ENCODE peak calls at places on chromosomes 2 and 18, in nine cellular contexts. X is activated effector memory CD4-positive, alpha-beta T cell treated with anti-CD3 and anti-CD28 coated beads, Interleukin-2, amount 50 U/mL, for 16 hours; Y is dorsolateral prefrontal cortex; E is T-helper 9 cell; S is T-helper 22 cell; A is NCI-H2171; N is NCI-H226; J is Calu3; B is K562. P is an unnamed sample.

GRCh38 chr18:741931-742512 is 29.6 kb upstream of the ENOSF1 start:
- DNase-seq in J (no peak), X (no peak), E (no peak), N (no peak), B (peak; percentile 64), A (peak; percentile 2), Y (no peak), S (no peak), P (peak; percentile 77)

GRCh38 chr2:71699428-71699827 is 246.1 kb downstream of the DYSF start:
- DNase-seq in X (peak; percentile 50), S (no peak), B (no peak), A (no peak), E (no peak), N (no peak), J (no peak), Y (no peak), P (no peak)

GRCh38 chr18:50662775-50663383 is 103.0 kb downstream of the MAPK4 start:
- DNase-seq in Y (peak; percentile 67), N (no peak), X (no peak), A (no peak), J (no peak), B (no peak), S (no peak), E (no peak), P (no peak)

GRCh38 chr2:1977655-1978054 is 233.3 kb upstream of the PXDN start:
- DNase-seq in A (no peak), Y (no peak), S (no peak), E (no peak), J (no peak), X (no peak), N (no peak), B (no peak), P (no peak)

GRCh38 chr2:62472321-62472720 is 33.7 kb downstream of the TMEM17 start:
- DNase-seq in Y (no peak), J (no peak), S (no peak), E (no peak), N (no peak), B (no peak), A (no peak), X (no peak), P (no peak)

GRCh38 chr2:215363461-215364156 is 51.8 kb downstream of the ATIC start:
- DNase-seq in B (no peak), N (no peak), X (no peak), S (no peak), J (no peak), A (no peak), Y (no peak), E (no peak), P (peak; percentile 36)

GRCh38 chr2:56240210-56240609 is 56.4 kb downstream of the CCDC85A start:
- DNase-seq in E (no peak), J (no peak), A (no peak), Y (no peak), S (no peak), X (no peak), B (no peak), N (no peak), P (no peak)

GRCh38 chr18:35993013-35993412 is 20.5 kb downstream of the RMP24 start:
- DNase-seq in B (no peak), E (no peak), X (no peak), N (no peak), S (no peak), J (no peak), A (no peak), Y (no peak), P (no peak)

GRCh38 chr2:176324862-176325261 is 55.6 kb downstream of the MTX2 start:
- DNase-seq in E (no peak), A (no peak), B (no peak), Y (no peak), X (no peak), J (no peak), S (no peak), N (no peak), P (no peak)

GRCh38 chr18:32803571-32803970 is 30.7 kb upstream of the KLHL14 start:
- DNase-seq in N (no peak), S (no peak), Y (no peak), A (peak; percentile 75), B (no peak), J (no peak), X (no peak), E (no peak), P (no peak)

GRCh38 chr2:14975401-14975800 is 342.9 kb downstream of the LRATD1 start:
- DNase-seq in N (no peak), E (no peak), A (no peak), S (no peak), X (no peak), J (no peak), B (no peak), Y (no peak), P (no peak)

GRCh38 chr2:218892693-218893348 is 12.2 kb downstream of the WNT10A start:
- DNase-seq in E (peak; percentile 81), N (peak; percentile 16), X (peak; percentile 94), Y (peak; percentile 72), B (peak; percentile 59), S (peak; percentile 84), J (peak; percentile 86), A (peak; percentile 76), P (peak; percentile 42)

GRCh38 chr2:74502720-74503505 is 3.5 kb upstream of the LBX2 start:
- DNase-seq in J (peak; percentile 80), A (no peak), Y (no peak), B (peak; percentile 77), E (no peak), S (no peak), N (peak; percentile 87), X (peak; percentile 82), P (peak; percentile 89)

GRCh38 chr18:56121669-56122068 is 516.7 kb downstream of the TXNL1 start:
- DNase-seq in B (no peak), N (no peak), S (no peak), Y (no peak), X (no peak), E (no peak), A (no peak), J (no peak), P (no peak)

GRCh38 chr18:14746897-14747296 is 1.1 kb upstream of the ANKRD30B start:
- DNase-seq in A (no peak), E (no peak), Y (no peak), X (no peak), J (no peak), N (no peak), S (no peak), B (no peak), P (no peak)

GRCh38 chr18:49625021-49625691 is 63.3 kb downstream of the LIPG start:
- DNase-seq in A (no peak), J (no peak), E (no peak), X (no peak), S (no peak), Y (no peak), B (no peak), N (no peak), P (no peak)

GRCh38 chr2:20877944-20878343 is 55.0 kb upstream of the LDAH start:
- DNase-seq in Y (no peak), J (no peak), N (peak; percentile 16), B (no peak), X (no peak), S (no peak), E (no peak), A (no peak), P (peak; percentile 6)

GRCh38 chr2:152493945-152494528 is 159.1 kb downstream of the FMNL2 start:
- DNase-seq in Y (no peak), X (no peak), J (no peak), A (no peak), E (no peak), B (no peak), S (no peak), N (no peak), P (peak; percentile 38)

P was measured in fibroblast of pulmonary artery.